ENCODE peak calls at places on chromosomes 2 and 18, in eight cellular contexts. J is HFF-Myc, X is omental fat pad, B is fibroblast of pulmonary artery, G is SW480, P is WERI-Rb-1, U is germinal center, D is bronchial epithelial cell. M is an unnamed sample.

GRCh38 chr18:56319953-56320352 is 318.4 kb downstream of the TXNL1 start:
- DNase-seq in J (no peak), X (no peak), B (no peak), G (no peak), P (no peak), U (no peak), D (no peak), M (no peak)

GRCh38 chr2:40004336-40004735 is 225.3 kb upstream of the THUMPD2 start:
- DNase-seq in J (no peak), X (no peak), B (peak), G (no peak), P (no peak), U (no peak), D (no peak), M (no peak)

GRCh38 chr2:32745191-32745590 is 117.3 kb downstream of the TTC27 start:
- DNase-seq in J (no peak), X (no peak), B (no peak), G (no peak), P (no peak), U (no peak), D (peak), M (no peak)

GRCh38 chr2:3127710-3128109 is 249.9 kb downstream of the EIPR1 start:
- DNase-seq in J (no peak), X (no peak), B (no peak), G (no peak), P (no peak), U (no peak), D (no peak), M (no peak)

GRCh38 chr2:17674817-17675216 is 78.8 kb downstream of the SMC6 start:
- DNase-seq in J (no peak), X (no peak), B (no peak), G (no peak), P (no peak), U (no peak), D (no peak), M (no peak)

GRCh38 chr2:112476434-112476833 is 5.5 kb upstream of the TTL start:
- DNase-seq in J (no peak), X (no peak), B (no peak), G (no peak), P (no peak), U (no peak), D (no peak), M (no peak)

GRCh38 chr2:109517118-109517889 is 96.5 kb downstream of the SEPTIN10 start:
- DNase-seq in J (no peak), X (no peak), B (no peak), G (no peak), P (no peak), U (no peak), D (peak), M (no peak)

GRCh38 chr18:54622084-54622483 is 31.0 kb downstream of the DYNAP start:
- DNase-seq in J (no peak), X (no peak), B (no peak), G (no peak), P (no peak), U (no peak), D (no peak), M (no peak)

GRCh38 chr18:8177330-8178016 is 431.8 kb upstream of the RAB12 start:
- DNase-seq in J (no peak), X (no peak), B (peak), G (peak), P (no peak), U (no peak), D (peak), M (peak)

GRCh38 chr18:55513199-55513598 is 74.8 kb downstream of the TCF4 start:
- DNase-seq in J (no peak), X (no peak), B (peak), G (no peak), P (no peak), U (no peak), D (peak), M (no peak)

M was measured in fibroblast of gingiva.